ENCODE peak calls at places on chromosomes 4 and X, in ten cellular contexts. H is BJ, M is stomach, N is left lung, U is PC-3, E is GM12878, L is heart left ventricle, K is lower leg skin, J is fibroblast of mammary gland, W is adrenal gland. Y is an unnamed sample.

GRCh38 chrX:110825972-110826371 is 30.4 kb upstream of the CHRDL1 start:
- DNase-seq in H (no peak), M (no peak), N (no peak), U (no peak), E (no peak), L (no peak), K (no peak), J (no peak), W (no peak), Y (no peak)

GRCh38 chrX:153055827-153056748 is at the start of gene PNMA3:
- DNase-seq in H (no peak), M (no peak), N (no peak), U (no peak), E (no peak), L (no peak), K (no peak), J (no peak), W (no peak), Y (no peak)

GRCh38 chr4:105236202-105236916 is 89.7 kb downstream of the TET2 start:
- DNase-seq in H (no peak), M (no peak), N (no peak), U (no peak), E (peak; percentile 68), L (no peak), K (no peak), J (no peak), W (no peak), Y (peak; percentile 35)

GRCh38 chrX:8520791-8521190 is 56.2 kb downstream of the VCX3B start:
- DNase-seq in H (no peak), M (no peak), N (no peak), U (peak; percentile 82), E (no peak), L (no peak), K (no peak), J (peak; percentile 18), W (no peak), Y (no peak)

GRCh38 chr4:4866833-4867744 is 7.6 kb downstream of the MSX1 start:
- DNase-seq in H (no peak), M (no peak), N (no peak), U (no peak), E (no peak), L (peak; percentile 41), K (peak; percentile 88), J (peak; percentile 47), W (no peak), Y (no peak)

GRCh38 chr4:113636438-113636818 is 125.1 kb downstream of the CAMK2D start:
- DNase-seq in H (no peak), M (no peak), N (no peak), U (peak; percentile 29), E (no peak), L (no peak), K (no peak), J (no peak), W (no peak), Y (peak; percentile 27)

GRCh38 chr4:122772311-122772710 is 39.8 kb downstream of the BBS12 start:
- DNase-seq in H (no peak), M (no peak), N (no peak), U (no peak), E (no peak), L (no peak), K (no peak), J (peak; percentile 58), W (no peak), Y (no peak)

GRCh38 chrX:140524556-140524955 is 19.7 kb upstream of the SOX3 start:
- DNase-seq in H (no peak), M (no peak), N (no peak), U (peak; percentile 2), E (no peak), L (no peak), K (no peak), J (no peak), W (no peak), Y (no peak)

GRCh38 chr4:81684357-81684756 is 212.7 kb upstream of the RASGEF1B start:
- DNase-seq in H (no peak), M (no peak), N (no peak), U (no peak), E (no peak), L (no peak), K (no peak), J (no peak), W (no peak), Y (no peak)

GRCh38 chr4:81687470-81687869 is 215.8 kb upstream of the RASGEF1B start:
- DNase-seq in H (no peak), M (no peak), N (no peak), U (no peak), E (no peak), L (no peak), K (no peak), J (no peak), W (no peak), Y (no peak)

GRCh38 chr4:81690871-81691270 is 219.2 kb upstream of the RASGEF1B start:
- DNase-seq in H (no peak), M (no peak), N (no peak), U (no peak), E (no peak), L (no peak), K (no peak), J (no peak), W (no peak), Y (no peak)

GRCh38 chr4:81685105-81685504 is 213.4 kb upstream of the RASGEF1B start:
- DNase-seq in H (no peak), M (no peak), N (no peak), U (no peak), E (no peak), L (no peak), K (no peak), J (no peak), W (no peak), Y (no peak)

DNA sequence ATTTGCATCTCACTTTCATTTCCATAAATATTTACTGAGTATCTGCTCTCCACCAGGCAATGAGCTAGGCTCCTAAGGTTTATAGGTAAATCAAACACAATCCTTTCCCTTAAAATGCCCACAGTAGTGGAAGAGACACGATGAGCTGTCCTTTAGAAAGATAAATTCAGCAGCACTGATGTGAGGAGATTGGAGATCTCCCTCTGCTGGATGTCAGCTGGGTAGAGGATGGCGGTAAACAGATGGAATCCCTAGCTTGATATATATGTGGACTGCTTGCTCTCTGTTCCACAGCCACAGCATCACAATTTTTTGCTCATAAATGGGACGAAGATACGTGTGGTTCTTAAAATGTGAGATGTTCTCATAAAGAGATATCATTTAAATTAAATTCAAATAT is 216.4 kb upstream of the RASGEF1B start:
- DNase-seq in H (no peak), M (no peak), N (no peak), U (peak; percentile 40), E (no peak), L (no peak), K (no peak), J (peak; percentile 11), W (no peak), Y (no peak)
- TF ChIP-seq CTCF in H (no peak), M (no peak), N (peak; percentile 19), U (peak; percentile 37), E (no peak), L (no peak), K (no peak), J (peak; percentile 15), W (no peak), Y (peak; percentile 11)

GRCh38 chr4:76028242-76028859 is 5.1 kb upstream of the CXCL10 start:
- DNase-seq in H (no peak), M (no peak), N (no peak), U (no peak), E (no peak), L (no peak), K (no peak), J (peak; percentile 37), W (no peak), Y (no peak)
- H3K4me3 ChIP-seq in H (no peak overlapping the region), M (peak overlapping the region; percentile 3), N (no peak overlapping the region), U (no peak overlapping the region), E (no peak overlapping the region), L (peak overlapping the region; percentile 22), K (no peak overlapping the region), J (peak overlapping the region; percentile 9), W (peak overlapping the region; percentile 45), Y (no peak overlapping the region)

GRCh38 chrX:104854188-104854587 is 288.2 kb downstream of the IL1RAPL2 start:
- DNase-seq in H (peak; percentile 5), M (no peak), N (no peak), U (peak; percentile 77), E (no peak), L (no peak), K (no peak), J (peak; percentile 70), W (no peak), Y (no peak)

GRCh38 chrX:104852241-104852640 is 286.2 kb downstream of the IL1RAPL2 start:
- DNase-seq in H (no peak), M (no peak), N (no peak), U (no peak), E (no peak), L (no peak), K (no peak), J (no peak), W (no peak), Y (no peak)

GRCh38 chrX:104854790-104855340 is 288.9 kb downstream of the IL1RAPL2 start:
- DNase-seq in H (no peak), M (no peak), N (no peak), U (peak; percentile 75), E (no peak), L (no peak), K (no peak), J (peak; percentile 79), W (no peak), Y (no peak)
- TF ChIP-seq CTCF in H (no peak), M (no peak), N (no peak), U (no peak), E (no peak), L (no peak), K (no peak), J (no peak), W (no peak), Y (no peak)

GRCh38 chrX:40010550-40011364 is 87.0 kb downstream of the BCOR start:
- DNase-seq in H (no peak), M (no peak), N (no peak), U (no peak), E (no peak), L (no peak), K (no peak), J (no peak), W (no peak), Y (no peak)

GRCh38 chrX:40011483-40012038 is 86.2 kb downstream of the BCOR start:
- DNase-seq in H (no peak), M (no peak), N (no peak), U (no peak), E (no peak), L (no peak), K (no peak), J (no peak), W (no peak), Y (no peak)

GRCh38 chrX:40012800-40013682 is 84.7 kb downstream of the BCOR start:
- DNase-seq in H (no peak), M (peak; percentile 70), N (peak; percentile 64), U (peak; percentile 79), E (no peak), L (peak; percentile 81), K (peak; percentile 92), J (peak; percentile 59), W (peak; percentile 67), Y (peak; percentile 72)

GRCh38 chrX:40009890-40010289 is 87.9 kb downstream of the BCOR start:
- DNase-seq in H (no peak), M (no peak), N (no peak), U (no peak), E (no peak), L (no peak), K (no peak), J (no peak), W (no peak), Y (no peak)

DNA sequence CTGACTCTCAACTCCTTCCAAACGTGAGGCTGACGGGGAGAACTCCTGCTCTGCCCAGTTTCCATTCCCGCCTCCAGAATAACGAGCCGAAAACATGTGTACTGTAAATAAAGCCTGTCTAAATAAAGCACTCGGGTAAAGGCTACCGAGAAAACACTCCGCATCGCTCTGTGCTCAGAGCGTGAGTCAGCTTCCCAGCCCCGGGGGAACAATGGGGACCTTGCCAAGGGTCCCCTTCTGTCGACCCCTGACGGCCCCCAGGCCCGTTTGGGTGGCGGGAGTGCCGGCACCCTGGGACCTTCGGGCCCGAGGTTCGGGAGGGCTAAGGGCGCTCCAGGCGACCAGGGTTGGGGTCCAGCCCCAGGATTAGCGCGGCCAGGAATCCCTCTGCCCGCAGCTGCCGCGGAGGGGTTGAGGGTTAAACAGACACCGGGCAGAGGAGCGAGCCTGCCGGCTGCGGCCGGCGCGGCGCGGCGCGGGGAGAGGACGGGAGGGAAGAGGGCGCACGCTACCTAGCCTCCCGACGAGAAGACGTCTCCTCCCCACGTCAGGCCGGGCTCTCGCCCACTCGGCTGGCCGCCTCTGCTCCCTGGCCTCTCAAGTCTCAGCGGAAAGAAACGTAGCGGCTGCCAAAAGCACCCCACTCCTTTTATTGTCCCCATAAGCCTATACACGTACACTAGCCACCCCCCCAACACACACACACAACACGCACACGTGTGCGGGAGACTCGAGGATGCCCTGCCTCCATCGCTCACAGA is 85.5 kb downstream of the BCOR start:
- DNase-seq in H (no peak), M (peak; percentile 45), N (no peak), U (peak; percentile 70), E (no peak), L (peak; percentile 52), K (no peak), J (peak; percentile 78), W (peak; percentile 41), Y (no peak)
- H3K4me3 ChIP-seq in H (no peak overlapping the region), M (peak overlapping the region; percentile 51), N (peak overlapping the region; percentile 47), U (peak overlapping the region; percentile 77), E (no peak overlapping the region), L (peak overlapping the region; percentile 56), K (no peak overlapping the region), J (peak overlapping the region; percentile 12), W (no peak overlapping the region), Y (peak overlapping the region; percentile 56)

Y was measured in GM06990.